ENCODE peak calls at places on chromosomes 13 and 19, in eight cellular contexts. Z, D, U, B, N, A, M and I are unnamed samples.

GRCh38 chr19:27679399-27679798 is 1533.6 kb downstream of the UQCRFS1 start:
- DNase-seq in Z (no peak), D (no peak), U (no peak), B (no peak), N (no peak), A (peak; percentile 29), M (no peak), I (no peak)

GRCh38 chr19:31140717-31141116 is 208.5 kb downstream of the TSHZ3 start:
- DNase-seq in Z (no peak), D (no peak), U (peak; percentile 11), B (no peak), N (no peak), A (no peak), M (no peak), I (no peak)

GRCh38 chr13:41206467-41206866 is 12.1 kb upstream of the KBTBD7 start:
- DNase-seq in Z (no peak), D (no peak), U (no peak), B (no peak), N (no peak), A (no peak), M (no peak), I (no peak)

GRCh38 chr13:99435116-99435515 is 66.2 kb upstream of the TM9SF2 start:
- DNase-seq in Z (no peak), D (no peak), U (no peak), B (no peak), N (no peak), A (no peak), M (no peak), I (no peak)

GRCh38 chr13:98846521-98846920 is 94.0 kb upstream of the SLC15A1 start:
- DNase-seq in Z (no peak), D (no peak), U (no peak), B (no peak), N (no peak), A (no peak), M (no peak), I (no peak)

GRCh38 chr13:73708393-73708985 is 425.7 kb downstream of the KLF12 start:
- DNase-seq in Z (peak; percentile 63), D (peak; percentile 32), U (peak; percentile 77), B (peak; percentile 19), N (no peak), A (no peak), M (peak; percentile 83), I (peak; percentile 62)

GRCh38 chr13:28718186-28718537 is 608 bp downstream of the SLC46A3 start:
- DNase-seq in Z (no peak), D (no peak), U (no peak), B (no peak), N (no peak), A (no peak), M (no peak), I (no peak)

GRCh38 chr19:11191934-11192333 is 5.4 kb downstream of the KANK2 start:
- DNase-seq in Z (no peak), D (no peak), U (no peak), B (no peak), N (no peak), A (no peak), M (no peak), I (no peak)

GRCh38 chr19:35347171-35347929 is at the start of gene FFAR1:
- DNase-seq in Z (no peak), D (no peak), U (no peak), B (no peak), N (no peak), A (peak; percentile 48), M (no peak), I (peak; percentile 50)

GRCh38 chr19:1945899-1946298 is 4.9 kb downstream of the CSNK1G2 start:
- DNase-seq in Z (no peak), D (no peak), U (peak; percentile 61), B (no peak), N (no peak), A (no peak), M (peak; percentile 93), I (peak; percentile 45)

GRCh38 chr13:25840261-25840660 is 211.6 kb downstream of the SHISA2 start:
- DNase-seq in Z (no peak), D (no peak), U (peak; percentile 33), B (no peak), N (no peak), A (no peak), M (no peak), I (no peak)

GRCh38 chr19:4108767-4109625 is 14.9 kb downstream of the MAP2K2 start:
- DNase-seq in Z (no peak), D (peak; percentile 69), U (no peak), B (no peak), N (peak; percentile 22), A (no peak), M (no peak), I (peak; percentile 93)

GRCh38 chr13:106851251-106851650 is 283.3 kb upstream of the ARGLU1 start:
- DNase-seq in Z (no peak), D (no peak), U (peak; percentile 57), B (no peak), N (no peak), A (no peak), M (no peak), I (no peak)

DNA sequence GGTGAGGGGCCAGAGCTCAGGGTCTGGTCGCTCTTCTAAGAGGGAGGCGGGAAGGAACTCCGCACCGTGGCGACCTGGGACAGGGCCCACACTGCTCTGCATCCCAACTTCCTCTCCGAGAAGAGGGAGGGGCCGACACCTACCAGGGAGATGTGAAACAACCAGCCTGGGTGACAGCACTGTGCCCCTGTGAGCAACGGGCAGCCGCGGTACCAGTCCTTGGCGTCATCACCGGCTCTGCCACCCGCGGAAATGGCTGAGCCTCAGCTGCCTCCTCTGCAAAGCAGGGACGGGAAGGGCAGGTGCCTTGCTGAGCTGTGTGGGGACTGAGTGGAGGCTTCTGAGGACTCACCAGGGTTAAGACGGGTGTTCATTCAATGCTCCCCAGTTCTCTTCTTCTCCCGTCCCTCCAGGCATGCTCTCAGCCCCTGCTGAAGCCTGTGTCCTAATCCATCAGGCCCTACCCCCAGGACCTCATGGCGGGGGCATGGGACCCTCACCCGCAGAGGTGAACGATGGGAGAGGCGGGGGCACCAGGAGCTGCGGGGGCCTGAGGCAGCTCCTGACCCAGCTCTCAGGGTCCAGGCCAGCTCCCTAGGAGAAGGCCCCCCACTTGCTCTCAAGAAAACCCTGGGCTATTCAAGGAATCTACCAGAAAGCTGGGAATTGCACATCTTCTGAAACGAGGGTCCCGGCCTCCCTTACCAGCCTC is 9.3 kb downstream of the ZNF787 start:
- DNase-seq in Z (no peak), D (no peak), U (no peak), B (no peak), N (peak; percentile 78), A (no peak), M (peak; percentile 53), I (no peak)
- H3K4me1 ChIP-seq in Z (peaks cover 19% of the 10 kb centered on the region), D (peaks cover 22% of the 10 kb centered on the region), U (no peaks in the 10 kb centered on the region), B (no peaks in the 10 kb centered on the region), N (peaks cover 75% of the 10 kb centered on the region), A (peaks cover 48% of the 10 kb centered on the region), M (peaks cover 62% of the 10 kb centered on the region), I (no peaks in the 10 kb centered on the region)

GRCh38 chr19:13115936-13116281 is 631 bp downstream of the TRMT1 start:
- DNase-seq in Z (no peak), D (no peak), U (no peak), B (no peak), N (no peak), A (no peak), M (no peak), I (no peak)
- TF ChIP-seq CTCF in Z (no peak), D (no peak), U (no peak), B (no peak), N (no peak), A (no peak), M (no peak), I (no peak)

GRCh38 chr13:75637101-75637774 is 1.1 kb downstream of the LMO7 start:
- DNase-seq in Z (peak; percentile 18), D (no peak), U (no peak), B (no peak), N (no peak), A (no peak), M (peak; percentile 56), I (no peak)

GRCh38 chr13:75635101-75635620 is 969 bp upstream of the LMO7 start:
- DNase-seq in Z (no peak), D (no peak), U (no peak), B (peak; percentile 27), N (no peak), A (no peak), M (peak; percentile 41), I (no peak)

GRCh38 chr13:75633285-75633684 is 2.8 kb upstream of the LMO7 start:
- DNase-seq in Z (peak; percentile 50), D (no peak), U (peak; percentile 66), B (no peak), N (no peak), A (no peak), M (no peak), I (no peak)

GRCh38 chr13:75636339-75637095 is 387 bp downstream of the LMO7 start:
- DNase-seq in Z (peak; percentile 57), D (peak; percentile 18), U (peak; percentile 36), B (peak; percentile 50), N (peak; percentile 36), A (peak; percentile 69), M (peak; percentile 70), I (no peak)

DNA sequence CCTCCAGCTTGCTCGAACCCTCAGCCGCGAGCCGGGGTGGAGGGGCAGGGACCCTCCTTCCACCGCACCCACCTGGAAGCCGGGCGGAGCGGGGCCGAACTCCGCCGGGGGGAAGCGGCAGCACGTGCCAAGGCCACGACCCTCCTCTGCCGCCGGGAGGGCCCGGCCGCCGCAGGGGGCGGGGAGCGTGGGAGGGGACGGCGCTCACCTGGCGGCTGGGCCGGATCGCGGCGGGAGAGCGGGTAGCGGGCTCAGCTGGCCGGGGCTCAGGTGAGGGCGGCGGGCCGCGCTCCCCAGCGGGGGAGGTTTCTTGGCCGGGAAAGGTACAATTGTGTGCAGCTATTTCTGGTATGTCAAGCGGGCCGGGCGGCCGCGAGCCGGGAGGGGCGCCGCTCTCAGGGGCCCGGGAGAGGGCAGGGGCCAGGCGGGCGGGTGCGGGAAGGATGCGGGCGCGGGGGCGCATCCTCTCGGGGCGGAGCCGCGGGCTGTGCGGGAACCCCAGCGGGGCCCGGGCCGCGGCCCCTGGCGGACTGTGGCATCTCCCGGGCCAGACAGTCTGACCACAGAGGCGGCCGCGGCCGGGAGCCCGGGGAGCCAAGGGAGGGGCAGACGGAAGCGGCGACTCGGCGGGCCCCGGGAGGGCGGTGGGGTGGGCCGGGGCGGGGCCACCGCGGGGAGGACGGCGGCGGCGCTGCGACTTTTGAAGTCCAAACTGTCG is at the start of gene LMO7:
- DNase-seq in Z (peak; percentile 27), D (peak; percentile 44), U (peak; percentile 46), B (no peak), N (peak; percentile 50), A (peak; percentile 80), M (peak; percentile 89), I (peak; percentile 47)
- H3K27ac ChIP-seq in Z (no peak within 1 kb of the TSS), D (no peak within 1 kb of the TSS), U (peak within 1 kb of the TSS; percentile 10), B (peak within 1 kb of the TSS; percentile 50), N (peak within 1 kb of the TSS; percentile 46), A (peak within 1 kb of the TSS; percentile 83), M (no peak within 1 kb of the TSS), I (peak within 1 kb of the TSS; percentile 38)

GRCh38 chr13:37046062-37046461 is 13.4 kb downstream of the SUPT20H start:
- DNase-seq in Z (no peak), D (no peak), U (no peak), B (no peak), N (no peak), A (no peak), M (no peak), I (no peak)

GRCh38 chr13:37039908-37040307 is 19.6 kb downstream of the SUPT20H start:
- DNase-seq in Z (no peak), D (no peak), U (no peak), B (no peak), N (no peak), A (no peak), M (no peak), I (no peak)

GRCh38 chr13:37037231-37037630 is 22.3 kb downstream of the SUPT20H start:
- DNase-seq in Z (no peak), D (no peak), U (no peak), B (no peak), N (no peak), A (no peak), M (no peak), I (no peak)

GRCh38 chr13:37040789-37041188 is 18.7 kb downstream of the SUPT20H start:
- DNase-seq in Z (no peak), D (no peak), U (no peak), B (no peak), N (no peak), A (no peak), M (no peak), I (no peak)
- H3K4me1 ChIP-seq in Z (no peaks in the 10 kb centered on the region), D (no peaks in the 10 kb centered on the region), U (no peaks in the 10 kb centered on the region), B (no peaks in the 10 kb centered on the region), N (no peaks in the 10 kb centered on the region), A (no peaks in the 10 kb centered on the region), M (no peaks in the 10 kb centered on the region), I (no peaks in the 10 kb centered on the region)